ENCODE peak calls at places on chromosomes 7 and 10, in eight cellular contexts. One of them, this sample, is unnamed.

GRCh38 chr7:151102991-151103390 is 16.7 kb downstream of the AGAP3 start:
- DNase-seq in heart right ventricle: no peak
- DNase-seq in NCI-H187 treated with DMSO at 0.1 percent for 48 hours: no peak
- DNase-seq in GM10248: no peak
- DNase-seq in NCI-H1092 treated with DMSO at 0.1 percent for 48 hours: no peak
- DNase-seq in fibroblast of the conjunctiva: no peak
- DNase-seq in HFFc6: no peak
- DNase-seq in left lobe of liver: no peak
- DNase-seq in this sample: no peak

GRCh38 chr10:86958831-86959736 is 685 bp downstream of the SNCG start:
- DNase-seq in heart right ventricle: peak
- DNase-seq in NCI-H187 treated with DMSO at 0.1 percent for 48 hours: no peak
- DNase-seq in GM10248: no peak
- DNase-seq in NCI-H1092 treated with DMSO at 0.1 percent for 48 hours: no peak
- DNase-seq in fibroblast of the conjunctiva: peak
- DNase-seq in HFFc6: no peak
- DNase-seq in left lobe of liver: peak
- DNase-seq in this sample: peak

GRCh38 chr7:90821961-90822620 is 226.0 kb downstream of the CDK14 start:
- DNase-seq in heart right ventricle: no peak
- DNase-seq in NCI-H187 treated with DMSO at 0.1 percent for 48 hours: no peak
- DNase-seq in GM10248: no peak
- DNase-seq in NCI-H1092 treated with DMSO at 0.1 percent for 48 hours: no peak
- DNase-seq in fibroblast of the conjunctiva: no peak
- DNase-seq in HFFc6: no peak
- DNase-seq in left lobe of liver: no peak
- DNase-seq in this sample: no peak

GRCh38 chr10:117694251-117694650 is 151.7 kb downstream of the EMX2 start:
- DNase-seq in heart right ventricle: no peak
- DNase-seq in NCI-H187 treated with DMSO at 0.1 percent for 48 hours: no peak
- DNase-seq in GM10248: no peak
- DNase-seq in NCI-H1092 treated with DMSO at 0.1 percent for 48 hours: no peak
- DNase-seq in fibroblast of the conjunctiva: no peak
- DNase-seq in HFFc6: no peak
- DNase-seq in left lobe of liver: no peak
- DNase-seq in this sample: no peak

GRCh38 chr7:16728811-16729210 is 24.7 kb upstream of the TSPAN13 start:
- DNase-seq in heart right ventricle: no peak
- DNase-seq in NCI-H187 treated with DMSO at 0.1 percent for 48 hours: no peak
- DNase-seq in GM10248: no peak
- DNase-seq in NCI-H1092 treated with DMSO at 0.1 percent for 48 hours: no peak
- DNase-seq in fibroblast of the conjunctiva: no peak
- DNase-seq in HFFc6: no peak
- DNase-seq in left lobe of liver: no peak
- DNase-seq in this sample: no peak

GRCh38 chr7:88072715-88073055 is 138.6 kb downstream of the ADAM22 start:
- DNase-seq in heart right ventricle: no peak
- DNase-seq in NCI-H187 treated with DMSO at 0.1 percent for 48 hours: no peak
- DNase-seq in GM10248: no peak
- DNase-seq in NCI-H1092 treated with DMSO at 0.1 percent for 48 hours: no peak
- DNase-seq in fibroblast of the conjunctiva: no peak
- DNase-seq in HFFc6: no peak
- DNase-seq in left lobe of liver: no peak
- DNase-seq in this sample: no peak

GRCh38 chr10:61937631-61938284 is 36.3 kb downstream of the ARID5B start:
- DNase-seq in heart right ventricle: no peak
- DNase-seq in NCI-H187 treated with DMSO at 0.1 percent for 48 hours: no peak
- DNase-seq in GM10248: no peak
- DNase-seq in NCI-H1092 treated with DMSO at 0.1 percent for 48 hours: no peak
- DNase-seq in fibroblast of the conjunctiva: no peak
- DNase-seq in HFFc6: peak
- DNase-seq in left lobe of liver: no peak
- DNase-seq in this sample: no peak

GRCh38 chr10:75399461-75400162 is 2.0 kb downstream of the ZNF503 start:
- DNase-seq in heart right ventricle: peak
- DNase-seq in NCI-H187 treated with DMSO at 0.1 percent for 48 hours: no peak
- DNase-seq in GM10248: peak
- DNase-seq in NCI-H1092 treated with DMSO at 0.1 percent for 48 hours: peak
- DNase-seq in fibroblast of the conjunctiva: no peak
- DNase-seq in HFFc6: peak
- DNase-seq in left lobe of liver: peak
- DNase-seq in this sample: peak

GRCh38 chr7:152117356-152117755 is 91.9 kb downstream of the GALNT11 start:
- DNase-seq in heart right ventricle: no peak
- DNase-seq in NCI-H187 treated with DMSO at 0.1 percent for 48 hours: no peak
- DNase-seq in GM10248: no peak
- DNase-seq in NCI-H1092 treated with DMSO at 0.1 percent for 48 hours: no peak
- DNase-seq in fibroblast of the conjunctiva: no peak
- DNase-seq in HFFc6: no peak
- DNase-seq in left lobe of liver: no peak
- DNase-seq in this sample: no peak

GRCh38 chr10:122277737-122278136 is 6.6 kb downstream of the BTBD16 start:
- DNase-seq in heart right ventricle: no peak
- DNase-seq in NCI-H187 treated with DMSO at 0.1 percent for 48 hours: no peak
- DNase-seq in GM10248: no peak
- DNase-seq in NCI-H1092 treated with DMSO at 0.1 percent for 48 hours: no peak
- DNase-seq in fibroblast of the conjunctiva: no peak
- DNase-seq in HFFc6: no peak
- DNase-seq in left lobe of liver: peak
- DNase-seq in this sample: no peak

GRCh38 chr10:12348341-12348869 is 942 bp upstream of the CAMK1D start:
- DNase-seq in heart right ventricle: no peak
- DNase-seq in NCI-H187 treated with DMSO at 0.1 percent for 48 hours: no peak
- DNase-seq in GM10248: no peak
- DNase-seq in NCI-H1092 treated with DMSO at 0.1 percent for 48 hours: no peak
- DNase-seq in fibroblast of the conjunctiva: no peak
- DNase-seq in HFFc6: no peak
- DNase-seq in left lobe of liver: peak
- DNase-seq in this sample: no peak

GRCh38 chr10:7672366-7673134 is 5.8 kb upstream of the ITIH5 start:
- DNase-seq in heart right ventricle: no peak
- DNase-seq in NCI-H187 treated with DMSO at 0.1 percent for 48 hours: no peak
- DNase-seq in GM10248: no peak
- DNase-seq in NCI-H1092 treated with DMSO at 0.1 percent for 48 hours: no peak
- DNase-seq in fibroblast of the conjunctiva: no peak
- DNase-seq in HFFc6: no peak
- DNase-seq in left lobe of liver: no peak
- DNase-seq in this sample: no peak

GRCh38 chr10:68172324-68172723 is 59.6 kb downstream of the ATOH7 start:
- DNase-seq in heart right ventricle: no peak
- DNase-seq in NCI-H187 treated with DMSO at 0.1 percent for 48 hours: no peak
- DNase-seq in GM10248: peak
- DNase-seq in NCI-H1092 treated with DMSO at 0.1 percent for 48 hours: no peak
- DNase-seq in fibroblast of the conjunctiva: no peak
- DNase-seq in HFFc6: no peak
- DNase-seq in left lobe of liver: no peak
- DNase-seq in this sample: no peak

GRCh38 chr10:119278126-119278701 is 70.8 kb downstream of the GRK5 start:
- DNase-seq in heart right ventricle: no peak
- DNase-seq in NCI-H187 treated with DMSO at 0.1 percent for 48 hours: no peak
- DNase-seq in GM10248: no peak
- DNase-seq in NCI-H1092 treated with DMSO at 0.1 percent for 48 hours: no peak
- DNase-seq in fibroblast of the conjunctiva: no peak
- DNase-seq in HFFc6: no peak
- DNase-seq in left lobe of liver: no peak
- DNase-seq in this sample: no peak

GRCh38 chr7:153034791-153035190 is 275.2 kb downstream of the ACTR3B start:
- DNase-seq in heart right ventricle: no peak
- DNase-seq in NCI-H187 treated with DMSO at 0.1 percent for 48 hours: no peak
- DNase-seq in GM10248: no peak
- DNase-seq in NCI-H1092 treated with DMSO at 0.1 percent for 48 hours: no peak
- DNase-seq in fibroblast of the conjunctiva: no peak
- DNase-seq in HFFc6: no peak
- DNase-seq in left lobe of liver: no peak
- DNase-seq in this sample: no peak

GRCh38 chr10:15140640-15141039 is 27.9 kb downstream of the NMT2 start:
- DNase-seq in heart right ventricle: no peak
- DNase-seq in NCI-H187 treated with DMSO at 0.1 percent for 48 hours: no peak
- DNase-seq in GM10248: no peak
- DNase-seq in NCI-H1092 treated with DMSO at 0.1 percent for 48 hours: no peak
- DNase-seq in fibroblast of the conjunctiva: no peak
- DNase-seq in HFFc6: no peak
- DNase-seq in left lobe of liver: no peak
- DNase-seq in this sample: no peak

GRCh38 chr7:71777278-71777677 is 634.9 kb downstream of the CALN1 start:
- DNase-seq in heart right ventricle: no peak
- DNase-seq in NCI-H187 treated with DMSO at 0.1 percent for 48 hours: no peak
- DNase-seq in GM10248: no peak
- DNase-seq in NCI-H1092 treated with DMSO at 0.1 percent for 48 hours: no peak
- DNase-seq in fibroblast of the conjunctiva: no peak
- DNase-seq in HFFc6: no peak
- DNase-seq in left lobe of liver: peak
- DNase-seq in this sample: no peak

GRCh38 chr10:20582041-20582440 is 315.1 kb downstream of the NEBL start:
- DNase-seq in heart right ventricle: no peak
- DNase-seq in NCI-H187 treated with DMSO at 0.1 percent for 48 hours: no peak
- DNase-seq in GM10248: no peak
- DNase-seq in NCI-H1092 treated with DMSO at 0.1 percent for 48 hours: no peak
- DNase-seq in fibroblast of the conjunctiva: no peak
- DNase-seq in HFFc6: no peak
- DNase-seq in left lobe of liver: no peak
- DNase-seq in this sample: no peak

GRCh38 chr7:98329100-98329871 is 47.8 kb downstream of the BRI3 start:
- DNase-seq in heart right ventricle: peak
- DNase-seq in NCI-H187 treated with DMSO at 0.1 percent for 48 hours: no peak
- DNase-seq in GM10248: no peak
- DNase-seq in NCI-H1092 treated with DMSO at 0.1 percent for 48 hours: no peak
- DNase-seq in fibroblast of the conjunctiva: no peak
- DNase-seq in HFFc6: no peak
- DNase-seq in left lobe of liver: no peak
- DNase-seq in this sample: peak

GRCh38 chr7:159099711-159100231 is 44.9 kb downstream of the VIPR2 start:
- DNase-seq in heart right ventricle: no peak
- DNase-seq in NCI-H187 treated with DMSO at 0.1 percent for 48 hours: no peak
- DNase-seq in GM10248: no peak
- DNase-seq in NCI-H1092 treated with DMSO at 0.1 percent for 48 hours: no peak
- DNase-seq in fibroblast of the conjunctiva: no peak
- DNase-seq in HFFc6: no peak
- DNase-seq in left lobe of liver: peak
- DNase-seq in this sample: no peak

GRCh38 chr10:95193856-95194431 is at the start of gene ACSM6:
- DNase-seq in heart right ventricle: no peak
- DNase-seq in NCI-H187 treated with DMSO at 0.1 percent for 48 hours: no peak
- DNase-seq in GM10248: no peak
- DNase-seq in NCI-H1092 treated with DMSO at 0.1 percent for 48 hours: no peak
- DNase-seq in fibroblast of the conjunctiva: no peak
- DNase-seq in HFFc6: no peak
- DNase-seq in left lobe of liver: no peak
- DNase-seq in this sample: no peak

GRCh38 chr7:157508477-157508881 is 171.7 kb downstream of the DNAJB6 start:
- DNase-seq in heart right ventricle: no peak
- DNase-seq in NCI-H187 treated with DMSO at 0.1 percent for 48 hours: no peak
- DNase-seq in GM10248: no peak
- DNase-seq in NCI-H1092 treated with DMSO at 0.1 percent for 48 hours: no peak
- DNase-seq in fibroblast of the conjunctiva: no peak
- DNase-seq in HFFc6: no peak
- DNase-seq in left lobe of liver: peak
- DNase-seq in this sample: no peak

GRCh38 chr10:129971381-129972144 is 7.5 kb upstream of the EBF3 start:
- DNase-seq in heart right ventricle: peak
- DNase-seq in NCI-H187 treated with DMSO at 0.1 percent for 48 hours: no peak
- DNase-seq in GM10248: peak
- DNase-seq in NCI-H1092 treated with DMSO at 0.1 percent for 48 hours: peak
- DNase-seq in fibroblast of the conjunctiva: no peak
- DNase-seq in HFFc6: no peak
- DNase-seq in left lobe of liver: peak
- DNase-seq in this sample: no peak

GRCh38 chr7:71718563-71718962 is 586.6 kb downstream of the GALNT17 start:
- DNase-seq in heart right ventricle: no peak
- DNase-seq in NCI-H187 treated with DMSO at 0.1 percent for 48 hours: no peak
- DNase-seq in GM10248: no peak
- DNase-seq in NCI-H1092 treated with DMSO at 0.1 percent for 48 hours: no peak
- DNase-seq in fibroblast of the conjunctiva: no peak
- DNase-seq in HFFc6: no peak
- DNase-seq in left lobe of liver: no peak
- DNase-seq in this sample: no peak

GRCh38 chr10:3102721-3103410 is 35.5 kb downstream of the PFKP start:
- DNase-seq in heart right ventricle: no peak
- DNase-seq in NCI-H187 treated with DMSO at 0.1 percent for 48 hours: no peak
- DNase-seq in GM10248: no peak
- DNase-seq in NCI-H1092 treated with DMSO at 0.1 percent for 48 hours: peak
- DNase-seq in fibroblast of the conjunctiva: no peak
- DNase-seq in HFFc6: no peak
- DNase-seq in left lobe of liver: peak
- DNase-seq in this sample: no peak

GRCh38 chr7:2800923-2801682 is 43.0 kb downstream of the GNA12 start:
- DNase-seq in heart right ventricle: peak
- DNase-seq in NCI-H187 treated with DMSO at 0.1 percent for 48 hours: no peak
- DNase-seq in GM10248: no peak
- DNase-seq in NCI-H1092 treated with DMSO at 0.1 percent for 48 hours: no peak
- DNase-seq in fibroblast of the conjunctiva: no peak
- DNase-seq in HFFc6: no peak
- DNase-seq in left lobe of liver: no peak
- DNase-seq in this sample: peak

GRCh38 chr10:118585794-118586193 is 9.7 kb downstream of the PRLHR start:
- DNase-seq in heart right ventricle: no peak
- DNase-seq in NCI-H187 treated with DMSO at 0.1 percent for 48 hours: no peak
- DNase-seq in GM10248: no peak
- DNase-seq in NCI-H1092 treated with DMSO at 0.1 percent for 48 hours: no peak
- DNase-seq in fibroblast of the conjunctiva: no peak
- DNase-seq in HFFc6: no peak
- DNase-seq in left lobe of liver: no peak
- DNase-seq in this sample: no peak

This sample was measured in brain microvascular endothelial cell.